ENCODE peak calls at places on chromosomes 7 and 10, in seven cellular contexts. P, K, N, X, R, W and V are unnamed samples.

GRCh38 chr10:113922787-113923570 is 68.5 kb downstream of the NHLRC2 start:
- DNase-seq in P (no peak), K (no peak), N (no peak), X (no peak), R (no peak), W (no peak), V (no peak)

GRCh38 chr10:50393784-50394183 is 142.5 kb upstream of the ASAH2 start:
- DNase-seq in P (peak; percentile 87), K (no peak), N (no peak), X (no peak), R (no peak), W (no peak), V (no peak)

GRCh38 chr7:44634187-44634838 is 27.9 kb downstream of the OGDH start:
- DNase-seq in P (no peak), K (no peak), N (no peak), X (no peak), R (no peak), W (no peak), V (no peak)

GRCh38 chr7:78099715-78100477 is 301.3 kb downstream of the PHTF2 start:
- DNase-seq in P (peak; percentile 10), K (no peak), N (no peak), X (no peak), R (no peak), W (no peak), V (no peak)

GRCh38 chr10:48414778-48415177 is 108.3 kb downstream of the MAPK8 start:
- DNase-seq in P (peak; percentile 55), K (no peak), N (no peak), X (no peak), R (no peak), W (no peak), V (no peak)

GRCh38 chr7:42745357-42746022 is 166.4 kb downstream of the C7orf25 start:
- DNase-seq in P (peak; percentile 42), K (peak; percentile 73), N (no peak), X (no peak), R (peak; percentile 62), W (peak; percentile 61), V (peak; percentile 31)

GRCh38 chr7:55306331-55306730 is 58.8 kb upstream of the LANCL2 start:
- DNase-seq in P (peak; percentile 42), K (no peak), N (no peak), X (no peak), R (no peak), W (no peak), V (no peak)

GRCh38 chr7:149196151-149196704 is 882 bp downstream of the ZNF282 start:
- DNase-seq in P (no peak), K (peak; percentile 30), N (no peak), X (peak; percentile 5), R (no peak), W (no peak), V (no peak)

GRCh38 chr7:2937701-2938513 is 93.8 kb upstream of the GNA12 start:
- DNase-seq in P (no peak), K (no peak), N (no peak), X (no peak), R (no peak), W (no peak), V (no peak)

GRCh38 chr10:30185916-30186315 is 126.5 kb upstream of the JCAD start:
- DNase-seq in P (peak; percentile 86), K (no peak), N (no peak), X (no peak), R (no peak), W (no peak), V (no peak)

GRCh38 chr7:100171087-100171681 is 2.8 kb upstream of the GAL3ST4 start:
- DNase-seq in P (no peak), K (peak; percentile 33), N (peak; percentile 62), X (peak; percentile 49), R (no peak), W (no peak), V (peak; percentile 30)

GRCh38 chr10:48792687-48793096 is 108.0 kb downstream of the WDFY4 start:
- DNase-seq in P (peak; percentile 87), K (no peak), N (no peak), X (no peak), R (no peak), W (no peak), V (no peak)

GRCh38 chr10:38118072-38118807 is 24.1 kb downstream of the ZNF37A start:
- DNase-seq in P (peak; percentile 6), K (no peak), N (no peak), X (no peak), R (no peak), W (no peak), V (no peak)
- H3K9me3 ChIP-seq in P (peaks cover 92% of the 10 kb centered on the region), K (no peaks in the 10 kb centered on the region), N (peaks cover 56% of the 10 kb centered on the region), X (peaks cover 73% of the 10 kb centered on the region), R (peaks cover 99% of the 10 kb centered on the region), W (peaks cover 96% of the 10 kb centered on the region), V (no peaks in the 10 kb centered on the region)

GRCh38 chr10:79179404-79180309 is 110.9 kb downstream of the ZMIZ1 start:
- DNase-seq in P (no peak), K (no peak), N (peak; percentile 46), X (no peak), R (no peak), W (no peak), V (no peak)
- TF ChIP-seq CTCF in P (peak; percentile 38), K (no peak), N (no peak), X (no peak), R (no peak), W (no peak), V (peak; percentile 16)

DNA sequence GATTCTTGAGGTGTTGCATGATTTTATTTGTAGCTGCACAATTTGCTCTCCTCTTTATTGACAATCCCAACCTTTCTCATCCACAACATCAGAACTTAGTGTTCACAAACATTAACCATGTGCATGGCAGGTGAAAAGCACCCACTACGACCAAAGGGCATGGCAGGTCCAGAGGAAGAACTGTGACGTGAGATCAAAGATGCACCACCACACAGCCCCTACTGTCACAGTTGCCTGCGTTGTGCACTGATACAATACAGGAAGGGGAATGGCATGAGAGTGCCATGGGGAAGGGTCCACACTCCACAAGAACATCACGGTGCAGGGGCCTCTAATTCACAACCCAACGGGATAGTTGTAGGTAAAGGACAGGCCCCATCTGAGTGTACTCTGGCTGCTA is 217.1 kb upstream of the PFKP start:
- DNase-seq in P (no peak), K (no peak), N (no peak), X (no peak), R (no peak), W (no peak), V (no peak)
- H3K4me3 ChIP-seq in P (no peak overlapping the region), K (no peak overlapping the region), N (no peak overlapping the region), X (no peak overlapping the region), R (no peak overlapping the region), W (no peak overlapping the region), V (no peak overlapping the region)

DNA sequence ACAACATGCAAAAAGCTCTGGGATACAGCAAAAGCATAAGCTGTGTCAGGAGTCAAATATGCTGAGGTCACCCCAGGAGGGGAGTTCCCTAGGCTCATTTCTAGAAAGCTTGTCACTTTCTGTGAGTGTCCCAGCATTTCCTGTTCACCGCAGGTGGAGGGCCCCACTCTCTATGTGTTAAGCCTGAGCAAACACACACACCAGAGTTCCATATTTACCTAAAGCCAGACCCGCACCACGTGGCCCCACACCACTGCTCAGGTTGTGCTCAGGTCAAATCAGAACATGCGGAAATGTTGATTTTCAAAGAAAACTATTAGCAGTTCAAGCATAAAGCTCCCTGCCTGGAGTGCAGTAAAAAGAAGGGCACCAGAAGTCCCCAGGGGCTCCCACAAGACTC is 259.6 kb upstream of the PPP2R2D start:
- DNase-seq in P (no peak), K (no peak), N (no peak), X (no peak), R (no peak), W (no peak), V (no peak)
- H3K9me3 ChIP-seq in P (no peaks in the 10 kb centered on the region), K (no peaks in the 10 kb centered on the region), N (no peaks in the 10 kb centered on the region), X (no peaks in the 10 kb centered on the region), R (no peaks in the 10 kb centered on the region), W (peaks cover 22% of the 10 kb centered on the region), V (no peaks in the 10 kb centered on the region)

DNA sequence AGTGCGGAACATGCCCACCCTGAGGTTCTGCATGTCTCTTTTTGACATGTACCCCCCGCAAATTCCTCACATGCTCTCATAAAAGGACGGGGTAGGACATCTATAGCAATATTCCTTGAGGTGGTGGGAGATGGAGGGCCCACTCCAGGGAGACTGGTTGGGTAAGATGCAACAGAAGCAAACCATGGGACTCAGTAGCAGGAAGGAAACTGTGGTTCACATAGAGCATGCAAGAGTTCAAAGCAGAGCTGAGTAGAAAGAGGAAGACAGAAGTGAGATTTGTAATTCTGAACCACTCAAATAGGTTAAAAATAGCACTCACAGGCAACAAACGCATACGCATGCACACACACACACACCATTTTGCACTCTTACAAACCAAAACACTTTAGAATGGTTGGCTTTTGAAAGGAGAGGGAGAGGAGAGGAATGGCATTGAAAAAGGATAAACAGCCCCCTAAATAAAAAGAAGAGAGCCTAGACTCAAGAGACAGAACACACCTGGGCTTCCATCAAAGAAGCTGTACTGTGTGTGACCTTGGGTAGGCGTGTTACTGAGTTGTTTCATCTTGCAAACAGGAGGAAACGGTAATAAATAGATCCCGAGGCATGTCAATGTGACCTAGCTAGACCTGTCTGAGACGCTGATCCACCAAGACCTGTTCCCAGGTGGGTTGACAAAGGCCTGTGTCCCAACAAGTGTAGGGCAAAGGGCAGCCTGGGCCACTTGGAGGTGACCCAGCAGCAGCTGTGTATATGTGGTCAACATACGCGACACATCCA is 77.6 kb upstream of the LRRC4 start:
- DNase-seq in P (no peak), K (no peak), N (peak; percentile 8), X (no peak), R (peak; percentile 53), W (no peak), V (no peak)
- TF ChIP-seq CTCF in P (no peak), K (no peak), N (no peak), X (no peak), R (no peak), W (no peak), V (no peak)